ENCODE peak calls at places on chromosomes 5 and 9, in four cellular contexts. J, W, M and I are unnamed samples.

GRCh38 chr5:93578813-93579560 is 2.0 kb downstream of the NR2F1-AS1 start:
- DNase-seq in W (no peak), J (no peak), M (no peak), I (peak)

GRCh38 chr9:121744002-121744686 is 92.7 kb downstream of the DAB2IP start:
- DNase-seq in W (no peak), J (peak), M (peak), I (peak)

GRCh38 chr9:6658628-6659353 is 13.3 kb upstream of the GLDC start:
- DNase-seq in J (no peak), M (no peak), W (no peak), I (no peak)

GRCh38 chr5:155127552-155127951 is 114.0 kb downstream of the KIF4B start:
- DNase-seq in W (no peak), J (no peak), M (no peak), I (no peak)

GRCh38 chr5:89606901-89607554 is 724.0 kb upstream of the MEF2C start:
- DNase-seq in M (no peak), J (no peak), W (no peak), I (no peak)

GRCh38 chr5:91687430-91687829 is 304.3 kb upstream of the ARRDC3 start:
- DNase-seq in J (no peak), W (no peak), M (no peak), I (no peak)

GRCh38 chr5:16891043-16891442 is 45.0 kb downstream of the MYO10 start:
- DNase-seq in W (no peak), J (no peak), M (no peak), I (no peak)

GRCh38 chr9:117644133-117644532 is 60.1 kb upstream of the TLR4 start:
- DNase-seq in W (no peak), J (no peak), M (no peak), I (no peak)

GRCh38 chr5:6218517-6218916 is 159.8 kb downstream of the MED10 start:
- DNase-seq in J (no peak), M (no peak), W (no peak), I (no peak)

GRCh38 chr9:110114888-110115259 is 93.1 kb downstream of the C9orf152 start:
- DNase-seq in J (no peak), M (no peak), W (no peak), I (no peak)

GRCh38 chr9:86126998-86127972 is 27.9 kb upstream of the GOLM1 start:
- DNase-seq in M (peak), J (peak), W (no peak), I (peak)

DNA sequence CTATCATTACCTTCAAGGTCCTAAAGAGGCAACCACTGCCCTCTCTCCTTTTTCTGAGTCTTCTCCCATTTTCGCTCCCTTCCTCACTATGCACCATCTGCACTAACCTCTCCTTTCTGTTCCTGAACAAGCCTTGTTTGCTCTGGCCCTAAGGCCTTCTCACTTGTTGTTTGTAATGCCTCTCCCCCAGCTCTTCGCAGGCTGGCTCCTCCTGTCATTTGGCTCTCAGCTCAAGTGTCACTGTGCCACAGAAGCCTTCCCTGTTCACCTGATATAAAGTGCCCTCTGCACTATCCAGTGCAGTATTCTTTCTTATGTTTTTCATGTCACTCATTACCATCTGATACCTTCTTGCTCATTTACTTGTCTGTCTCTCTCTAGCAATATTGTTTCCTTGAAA is 303.7 kb downstream of the KCNN2 start:
- DNase-seq in M (no peak), W (no peak), J (no peak), I (no peak)
- TF ChIP-seq USF1 in M (no peak), W (no peak), J (no peak), I (no peak)

GRCh38 chr5:133968057-133968993 is at the start of gene C5orf15:
- DNase-seq in J (peak), M (peak), W (peak), I (peak)

GRCh38 chr5:133967124-133967523 is 1.3 kb downstream of the C5orf15 start:
- DNase-seq in M (no peak), J (no peak), W (no peak), I (no peak)

GRCh38 chr5:133966090-133966489 is 2.3 kb downstream of the C5orf15 start:
- DNase-seq in J (no peak), M (no peak), W (no peak), I (no peak)

GRCh38 chr5:133969654-133970324 is 1.4 kb upstream of the C5orf15 start:
- DNase-seq in M (no peak), J (no peak), W (peak), I (no peak)

DNA sequence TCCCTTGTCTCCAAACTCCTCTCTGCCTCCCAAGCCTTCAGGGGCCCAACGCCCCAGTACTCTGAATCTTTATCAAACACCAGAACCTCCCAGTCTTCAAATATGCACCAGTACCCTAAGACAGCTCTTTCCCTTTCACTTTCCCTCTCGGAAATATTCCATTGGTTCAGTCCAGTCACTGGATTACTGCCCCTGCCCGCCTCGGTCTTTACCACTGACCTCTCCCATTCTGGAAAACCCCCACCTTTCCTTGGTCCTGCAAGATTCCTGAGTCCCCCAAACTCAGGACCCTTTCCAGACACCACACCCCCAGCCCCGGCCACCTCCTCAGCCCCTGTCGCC is 739 bp downstream of the C5orf15 start:
- DNase-seq in W (no peak), J (no peak), M (no peak), I (peak)
- TF ChIP-seq USF1 in W (no peak), J (no peak), M (no peak), I (no peak)

DNA sequence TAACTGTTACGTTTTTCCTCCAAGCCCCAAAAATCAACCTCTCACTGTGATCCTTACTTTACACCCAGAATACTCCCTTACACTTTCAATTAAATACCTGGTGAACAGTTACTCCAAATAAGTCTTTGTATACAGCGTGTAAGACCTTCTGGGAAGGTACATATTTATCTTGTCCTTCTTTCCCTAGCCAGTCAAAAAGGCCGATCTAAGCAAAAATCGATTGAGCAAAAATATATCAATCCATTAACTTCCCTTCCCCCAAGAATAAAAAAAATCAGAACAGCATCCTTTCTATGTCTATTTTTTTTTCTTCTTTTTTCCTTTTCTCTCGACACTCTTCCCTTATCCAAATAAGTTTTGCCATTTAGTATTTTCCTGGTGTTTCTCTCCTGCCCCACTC is 71.3 kb downstream of the ABHD17B start:
- DNase-seq in M (no peak), W (no peak), J (no peak), I (no peak)
- TF ChIP-seq USF1 in M (no peak), W (no peak), J (no peak), I (no peak)

GRCh38 chr5:177131711-177132503 is 1.7 kb upstream of the NSD1 start:
- DNase-seq in W (no peak), M (no peak), J (peak), I (no peak)

GRCh38 chr5:177132504-177133118 is 962 bp upstream of the NSD1 start:
- DNase-seq in W (no peak), M (no peak), J (peak), I (peak)

GRCh38 chr5:177134653-177135225 is 1.2 kb downstream of the NSD1 start:
- DNase-seq in W (no peak), M (no peak), J (no peak), I (no peak)

GRCh38 chr5:177133845-177134652 is 476 bp downstream of the NSD1 start:
- DNase-seq in J (peak), W (no peak), M (peak), I (peak)

GRCh38 chr5:177133119-177133844 is at the start of gene NSD1:
- DNase-seq in J (peak), W (peak), M (peak), I (peak)
- TF ChIP-seq USF1 in J (peak), W (no peak), M (no peak), I (no peak)

DNA sequence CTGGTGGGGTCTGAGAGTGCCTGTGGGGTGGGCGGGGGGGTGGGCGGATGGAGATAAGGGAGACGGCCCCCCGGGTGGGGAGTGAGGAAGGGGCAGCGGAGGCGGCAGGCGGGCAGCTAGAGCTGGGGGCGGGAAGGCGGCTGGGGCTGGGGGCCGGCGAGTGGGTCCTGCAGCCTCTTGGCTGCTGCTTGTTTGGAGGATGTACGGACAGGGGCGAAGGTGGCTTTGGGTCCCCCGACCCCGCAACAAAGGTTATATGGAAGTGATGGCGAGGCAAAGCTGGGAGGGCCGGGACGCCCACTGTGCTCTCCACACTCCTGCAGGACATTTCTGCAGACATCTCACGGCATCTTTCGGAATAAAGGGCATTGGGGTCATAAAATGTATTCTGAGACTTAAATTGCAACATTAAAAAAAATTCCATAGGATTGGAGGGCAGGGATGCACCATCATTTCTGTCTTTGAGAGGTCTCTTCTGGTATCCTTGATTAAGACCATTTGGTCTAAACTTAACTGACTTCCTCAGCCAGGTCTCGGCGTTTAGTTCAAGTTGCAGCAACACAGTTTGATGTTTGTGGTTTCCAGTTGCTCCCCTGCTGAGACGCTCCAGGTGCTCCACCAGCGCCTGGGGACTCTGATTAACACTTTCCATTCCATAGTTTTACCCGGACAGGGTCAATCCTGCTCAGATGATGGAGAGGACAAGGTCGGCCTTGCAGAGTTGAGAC is 101.5 kb upstream of the SSBP2 start:
- DNase-seq in W (no peak), M (peak), J (peak), I (peak)
- TF ChIP-seq USF1 in W (no peak), M (no peak), J (no peak), I (no peak)

DNA sequence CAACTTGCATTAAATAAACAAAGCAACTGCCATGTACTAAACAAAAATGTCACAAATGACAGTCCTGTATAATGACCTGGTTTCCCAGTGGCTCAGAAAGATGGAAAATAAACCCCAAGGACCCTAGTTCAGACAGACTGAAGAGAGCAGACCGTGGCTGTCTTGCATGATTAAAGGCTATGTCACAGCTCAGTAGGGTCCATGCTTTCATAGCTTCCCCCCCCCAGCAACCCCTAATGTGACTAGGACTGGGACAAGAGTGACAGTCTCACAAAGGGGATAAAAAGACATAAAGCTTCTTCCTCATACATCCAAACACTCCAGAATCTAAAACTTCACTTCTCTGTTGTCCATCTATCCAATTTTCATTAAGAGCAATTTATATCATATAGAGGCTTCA is 113.6 kb downstream of the NR6A1 start:
- DNase-seq in M (no peak), J (no peak), W (no peak), I (no peak)
- TF ChIP-seq USF1 in M (no peak), J (no peak), W (no peak), I (no peak)

GRCh38 chr9:87702921-87703320 is 23.0 kb upstream of the CTSL start:
- DNase-seq in M (no peak), W (no peak), J (no peak), I (no peak)

GRCh38 chr9:87701931-87702421 is 23.9 kb upstream of the CTSL start:
- DNase-seq in W (no peak), M (no peak), J (peak), I (no peak)

GRCh38 chr9:87698069-87698809 is 27.7 kb upstream of the CTSL start:
- DNase-seq in W (no peak), J (no peak), M (no peak), I (no peak)

GRCh38 chr9:87701491-87701890 is 24.4 kb upstream of the CTSL start:
- DNase-seq in M (no peak), J (no peak), W (no peak), I (no peak)

GRCh38 chr9:87699835-87700234 is 26.1 kb upstream of the CTSL start:
- DNase-seq in J (no peak), W (no peak), M (no peak), I (no peak)
- TF ChIP-seq USF1 in J (no peak), W (no peak), M (no peak), I (no peak)